ENCODE peak calls at places on chromosomes 3 and 15, in five cellular contexts. One of them, this sample, is unnamed.
A peak's percentile ranks its signal among the peaks of the same experiment; 100 is the strongest.

GRCh38 chr3:119912220-119912619 is 130.3 kb downstream of the NR1I2 start:
- DNase-seq in sigmoid colon: no peak
- DNase-seq in mucosa of descending colon: no peak
- DNase-seq in upper lobe of right lung: no peak
- DNase-seq in stomach: no peak
- DNase-seq in this sample: no peak

GRCh38 chr3:55750525-55750924 is 263.4 kb upstream of the WNT5A start:
- DNase-seq in sigmoid colon: no peak
- DNase-seq in mucosa of descending colon: peak; percentile 14
- DNase-seq in upper lobe of right lung: peak; percentile 82
- DNase-seq in stomach: no peak
- DNase-seq in this sample: no peak

GRCh38 chr15:65363766-65364165 is 14.0 kb downstream of the IGDCC3 start:
- DNase-seq in sigmoid colon: peak; percentile 33
- DNase-seq in mucosa of descending colon: no peak
- DNase-seq in upper lobe of right lung: peak; percentile 9
- DNase-seq in stomach: no peak
- DNase-seq in this sample: no peak

GRCh38 chr3:58013099-58013498 is 4.9 kb downstream of the FLNB start:
- DNase-seq in sigmoid colon: no peak
- DNase-seq in mucosa of descending colon: no peak
- DNase-seq in upper lobe of right lung: no peak
- DNase-seq in stomach: no peak
- DNase-seq in this sample: no peak

GRCh38 chr3:183513046-183513706 is 42.3 kb downstream of the KLHL6 start:
- DNase-seq in sigmoid colon: no peak
- DNase-seq in mucosa of descending colon: peak; percentile 32
- DNase-seq in upper lobe of right lung: no peak
- DNase-seq in stomach: no peak
- DNase-seq in this sample: no peak

GRCh38 chr3:128508852-128509251 is 15.9 kb upstream of the GATA2 start:
- DNase-seq in sigmoid colon: peak; percentile 42
- DNase-seq in mucosa of descending colon: no peak
- DNase-seq in upper lobe of right lung: no peak
- DNase-seq in stomach: no peak
- DNase-seq in this sample: no peak

GRCh38 chr15:100712226-100712625 is 109.8 kb downstream of the ASB7 start:
- DNase-seq in sigmoid colon: peak; percentile 86
- DNase-seq in mucosa of descending colon: peak; percentile 15
- DNase-seq in upper lobe of right lung: no peak
- DNase-seq in stomach: no peak
- DNase-seq in this sample: peak; percentile 53

GRCh38 chr15:42107483-42107882 is 13.1 kb upstream of the PLA2G4D start:
- DNase-seq in sigmoid colon: no peak
- DNase-seq in mucosa of descending colon: peak; percentile 96
- DNase-seq in upper lobe of right lung: no peak
- DNase-seq in stomach: peak; percentile 78
- DNase-seq in this sample: no peak

GRCh38 chr3:52090131-52090548 is 33.8 kb upstream of the DUSP7 start:
- DNase-seq in sigmoid colon: no peak
- DNase-seq in mucosa of descending colon: no peak
- DNase-seq in upper lobe of right lung: no peak
- DNase-seq in stomach: no peak
- DNase-seq in this sample: no peak

GRCh38 chr15:89492934-89493631 is 3.3 kb downstream of the RHCG start:
- DNase-seq in sigmoid colon: peak; percentile 50
- DNase-seq in mucosa of descending colon: no peak
- DNase-seq in upper lobe of right lung: no peak
- DNase-seq in stomach: no peak
- DNase-seq in this sample: no peak

GRCh38 chr15:87354661-87355410 is 901.7 kb downstream of the NTRK3 start:
- DNase-seq in sigmoid colon: no peak
- DNase-seq in mucosa of descending colon: no peak
- DNase-seq in upper lobe of right lung: no peak
- DNase-seq in stomach: no peak
- DNase-seq in this sample: no peak

GRCh38 chr15:65069779-65070546 is 2.2 kb upstream of the RASL12 start:
- DNase-seq in sigmoid colon: no peak
- DNase-seq in mucosa of descending colon: no peak
- DNase-seq in upper lobe of right lung: no peak
- DNase-seq in stomach: no peak
- DNase-seq in this sample: peak; percentile 36

GRCh38 chr15:52438047-52438446 is 90.6 kb downstream of the MYO5A start:
- DNase-seq in sigmoid colon: no peak
- DNase-seq in mucosa of descending colon: no peak
- DNase-seq in upper lobe of right lung: no peak
- DNase-seq in stomach: no peak
- DNase-seq in this sample: no peak

GRCh38 chr3:160150525-160150924 is 74.7 kb upstream of the C3orf80 start:
- DNase-seq in sigmoid colon: no peak
- DNase-seq in mucosa of descending colon: no peak
- DNase-seq in upper lobe of right lung: no peak
- DNase-seq in stomach: no peak
- DNase-seq in this sample: no peak

GRCh38 chr3:122890077-122890484 is 95.2 kb downstream of the SLC49A4 start:
- DNase-seq in sigmoid colon: peak; percentile 81
- DNase-seq in mucosa of descending colon: peak; percentile 23
- DNase-seq in upper lobe of right lung: no peak
- DNase-seq in stomach: no peak
- DNase-seq in this sample: peak; percentile 43

GRCh38 chr3:169295126-169295525 is 368.4 kb downstream of the MECOM start:
- DNase-seq in sigmoid colon: no peak
- DNase-seq in mucosa of descending colon: peak; percentile 63
- DNase-seq in upper lobe of right lung: no peak
- DNase-seq in stomach: no peak
- DNase-seq in this sample: no peak

GRCh38 chr15:48720646-48721045 is 75.1 kb upstream of the FBN1 start:
- DNase-seq in sigmoid colon: peak; percentile 62
- DNase-seq in mucosa of descending colon: no peak
- DNase-seq in upper lobe of right lung: no peak
- DNase-seq in stomach: no peak
- DNase-seq in this sample: no peak

GRCh38 chr3:34483290-34483887 is 685.0 kb downstream of the PDCD6IP start:
- DNase-seq in sigmoid colon: no peak
- DNase-seq in mucosa of descending colon: no peak
- DNase-seq in upper lobe of right lung: no peak
- DNase-seq in stomach: no peak
- DNase-seq in this sample: no peak

GRCh38 chr3:99720985-99721632 is 82.7 kb downstream of the COL8A1 start:
- DNase-seq in sigmoid colon: no peak
- DNase-seq in mucosa of descending colon: no peak
- DNase-seq in upper lobe of right lung: peak; percentile 77
- DNase-seq in stomach: no peak
- DNase-seq in this sample: peak; percentile 36

DNA sequence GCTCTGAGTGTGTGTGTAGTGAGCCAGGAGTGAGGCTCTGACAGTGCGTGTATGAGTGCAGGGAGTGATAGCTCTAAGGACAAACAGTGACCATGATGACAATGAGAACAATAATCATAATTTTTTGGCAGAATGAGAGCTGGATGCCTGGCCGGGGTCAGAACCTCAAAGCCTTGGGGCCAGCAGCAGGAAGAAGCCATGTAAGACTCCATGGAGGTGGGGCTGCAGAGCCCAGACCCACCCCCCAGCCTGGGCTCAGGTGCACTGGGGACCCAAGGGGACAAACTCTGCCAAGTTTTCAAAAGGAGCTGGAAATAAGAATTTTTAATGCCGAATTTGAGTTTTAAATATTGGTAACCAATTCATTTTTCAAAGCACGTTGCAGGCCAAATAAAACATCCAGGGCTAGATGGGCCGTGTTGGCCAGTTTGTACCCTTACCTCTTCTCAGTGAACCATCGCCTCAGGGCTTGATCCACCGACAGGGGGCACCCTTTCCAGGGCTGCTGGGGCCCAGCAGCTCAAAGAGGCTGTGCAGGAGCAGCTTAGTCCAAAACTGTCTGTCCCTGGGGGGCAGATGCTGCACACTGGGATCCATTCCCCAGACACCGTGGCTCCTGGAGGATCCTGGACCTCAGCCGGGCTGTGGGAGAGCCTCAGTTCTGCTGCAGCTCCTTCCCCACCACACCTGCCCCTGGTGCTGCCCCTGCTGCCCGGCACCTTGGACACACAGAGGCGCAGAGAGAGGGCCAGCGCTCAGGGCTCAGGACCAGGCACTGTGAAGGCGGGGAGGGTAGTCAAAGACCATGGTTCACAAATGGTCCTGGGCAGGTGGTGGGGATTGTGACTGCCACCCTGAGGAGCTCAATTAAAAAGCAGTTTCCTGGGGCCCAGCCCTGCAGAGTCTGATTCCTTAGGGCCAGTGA is 86.1 kb upstream of the PRR20G start:
- DNase-seq in sigmoid colon: no peak
- DNase-seq in mucosa of descending colon: peak; percentile 42
- DNase-seq in upper lobe of right lung: peak; percentile 66
- DNase-seq in stomach: peak; percentile 37
- DNase-seq in this sample: no peak
- TF ChIP-seq CTCF in sigmoid colon: no peak
- TF ChIP-seq CTCF in mucosa of descending colon: no peak
- TF ChIP-seq CTCF in upper lobe of right lung: peak; percentile 49
- TF ChIP-seq CTCF in stomach: peak; percentile 11
- TF ChIP-seq CTCF in this sample: peak; percentile 21

DNA sequence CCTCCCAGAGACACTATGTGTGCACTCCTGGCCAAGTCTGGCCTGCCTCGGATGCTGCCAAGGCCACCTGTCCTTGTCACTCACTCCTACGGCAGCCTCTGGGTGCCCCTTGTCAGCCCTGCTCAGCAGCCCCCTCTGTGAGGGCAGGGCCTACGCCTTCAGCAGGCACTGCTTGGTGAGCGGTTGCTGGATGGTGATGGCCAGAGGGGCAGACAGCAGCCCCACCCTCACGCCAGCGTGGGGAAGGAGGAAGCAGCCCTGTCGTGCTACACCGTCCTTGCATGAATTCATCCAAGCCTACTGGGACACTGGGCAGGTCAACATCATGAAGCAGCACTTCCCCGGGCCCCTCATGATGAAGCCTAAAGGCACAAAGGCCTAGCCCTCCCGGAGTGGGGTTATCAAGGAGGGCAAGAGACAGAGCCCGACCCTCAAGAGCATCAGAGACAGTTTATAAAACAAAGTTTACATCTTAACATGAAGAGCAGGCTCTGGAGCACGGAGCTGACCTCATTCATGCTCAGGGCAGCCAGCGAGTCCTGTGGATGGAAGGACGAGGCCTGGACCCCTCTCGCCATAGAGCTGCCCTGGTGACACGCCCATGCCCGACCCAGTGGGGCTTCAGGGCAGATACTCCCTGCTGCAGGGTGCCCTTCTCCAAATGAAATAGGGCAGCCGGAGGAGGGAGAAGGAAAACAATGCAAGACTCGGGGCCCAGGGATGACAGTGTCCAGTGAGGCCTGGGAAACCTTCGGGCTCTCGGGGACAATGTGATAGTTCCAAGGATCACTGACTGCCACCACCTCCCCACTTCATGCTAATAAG is 25.3 kb downstream of the CHDH start:
- DNase-seq in sigmoid colon: peak; percentile 50
- DNase-seq in mucosa of descending colon: no peak
- DNase-seq in upper lobe of right lung: peak; percentile 52
- DNase-seq in stomach: peak; percentile 21
- DNase-seq in this sample: no peak
- H3K36me3 ChIP-seq in sigmoid colon: no peaks in the 10 kb centered on the region
- H3K36me3 ChIP-seq in mucosa of descending colon: no peaks in the 10 kb centered on the region
- H3K36me3 ChIP-seq in upper lobe of right lung: peaks cover 17% of the 10 kb centered on the region
- H3K36me3 ChIP-seq in stomach: peaks cover 71% of the 10 kb centered on the region
- H3K36me3 ChIP-seq in this sample: no peaks in the 10 kb centered on the region

GRCh38 chr15:75694241-75695182 is 18.1 kb downstream of the CSPG4 start:
- DNase-seq in sigmoid colon: peak; percentile 96
- DNase-seq in mucosa of descending colon: peak; percentile 54
- DNase-seq in upper lobe of right lung: no peak
- DNase-seq in stomach: peak; percentile 67
- DNase-seq in this sample: peak; percentile 77
- TF ChIP-seq CTCF in sigmoid colon: peak; percentile 30
- TF ChIP-seq CTCF in mucosa of descending colon: no peak
- TF ChIP-seq CTCF in upper lobe of right lung: peak; percentile 32
- TF ChIP-seq CTCF in stomach: peak; percentile 31
- TF ChIP-seq CTCF in this sample: peak; percentile 43

GRCh38 chr15:63263519-63263918 is 13.9 kb upstream of the APH1B start:
- DNase-seq in sigmoid colon: no peak
- DNase-seq in mucosa of descending colon: no peak
- DNase-seq in upper lobe of right lung: no peak
- DNase-seq in stomach: no peak
- DNase-seq in this sample: no peak
- H3K36me3 ChIP-seq in sigmoid colon: peaks cover 7% of the 10 kb centered on the region
- H3K36me3 ChIP-seq in mucosa of descending colon: no peaks in the 10 kb centered on the region
- H3K36me3 ChIP-seq in upper lobe of right lung: peaks cover 60% of the 10 kb centered on the region
- H3K36me3 ChIP-seq in stomach: peaks cover 48% of the 10 kb centered on the region
- H3K36me3 ChIP-seq in this sample: no peaks in the 10 kb centered on the region

DNA sequence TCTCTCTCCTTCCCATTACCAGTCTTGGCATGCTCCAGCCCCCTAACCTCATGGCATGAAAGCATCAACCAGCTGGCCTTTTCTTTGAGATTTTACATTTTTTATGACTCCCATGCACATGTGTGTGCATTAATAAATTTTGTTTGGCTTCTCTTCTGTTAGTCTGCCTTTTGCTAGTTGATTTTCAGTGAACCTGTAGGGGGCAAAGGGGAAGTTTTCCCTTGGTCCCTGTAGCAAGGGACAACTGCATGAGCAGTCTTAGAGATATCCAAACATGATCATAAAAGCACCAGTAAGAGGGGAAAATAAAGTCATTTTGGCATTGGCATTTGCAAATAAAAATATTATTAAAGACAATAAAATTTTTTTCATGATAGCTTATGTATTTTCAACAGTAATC is 73.7 kb downstream of the OXSM start:
- DNase-seq in sigmoid colon: no peak
- DNase-seq in mucosa of descending colon: no peak
- DNase-seq in upper lobe of right lung: no peak
- DNase-seq in stomach: no peak
- DNase-seq in this sample: no peak
- TF ChIP-seq CTCF in sigmoid colon: no peak
- TF ChIP-seq CTCF in mucosa of descending colon: no peak
- TF ChIP-seq CTCF in upper lobe of right lung: no peak
- TF ChIP-seq CTCF in stomach: no peak
- TF ChIP-seq CTCF in this sample: no peak

GRCh38 chr15:40232625-40233070 is 6.2 kb upstream of the PAK6 start:
- DNase-seq in sigmoid colon: no peak
- DNase-seq in mucosa of descending colon: peak; percentile 41
- DNase-seq in upper lobe of right lung: no peak
- DNase-seq in stomach: no peak
- DNase-seq in this sample: no peak

GRCh38 chr15:40229316-40229715 is 9.5 kb upstream of the PAK6 start:
- DNase-seq in sigmoid colon: no peak
- DNase-seq in mucosa of descending colon: no peak
- DNase-seq in upper lobe of right lung: no peak
- DNase-seq in stomach: no peak
- DNase-seq in this sample: no peak

GRCh38 chr15:40229956-40230355 is 8.9 kb upstream of the PAK6 start:
- DNase-seq in sigmoid colon: no peak
- DNase-seq in mucosa of descending colon: no peak
- DNase-seq in upper lobe of right lung: no peak
- DNase-seq in stomach: no peak
- DNase-seq in this sample: no peak

GRCh38 chr15:40222146-40222545 is 16.7 kb upstream of the PAK6 start:
- DNase-seq in sigmoid colon: no peak
- DNase-seq in mucosa of descending colon: no peak
- DNase-seq in upper lobe of right lung: no peak
- DNase-seq in stomach: no peak
- DNase-seq in this sample: no peak

DNA sequence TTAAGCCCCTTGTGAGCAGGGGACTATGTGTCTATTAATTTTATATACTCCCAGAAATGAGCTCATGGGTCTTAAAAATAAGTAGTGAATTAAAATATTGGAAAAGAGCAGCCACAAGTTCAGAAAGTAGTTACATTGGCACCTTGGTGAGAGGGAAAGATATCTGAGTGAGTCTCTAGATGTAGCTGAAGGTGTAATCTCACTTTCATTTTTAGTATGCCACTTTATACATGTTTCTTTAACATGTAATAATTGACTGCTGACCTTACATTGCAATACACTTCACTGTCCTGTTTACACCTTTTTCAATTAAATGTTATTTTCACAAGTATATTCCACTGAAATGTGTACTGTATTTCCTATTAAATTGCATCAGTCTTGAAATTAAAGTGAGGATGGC is 12.1 kb upstream of the PAK6 start:
- DNase-seq in sigmoid colon: no peak
- DNase-seq in mucosa of descending colon: no peak
- DNase-seq in upper lobe of right lung: no peak
- DNase-seq in stomach: no peak
- DNase-seq in this sample: no peak
- H3K36me3 ChIP-seq in sigmoid colon: no peaks in the 10 kb centered on the region
- H3K36me3 ChIP-seq in mucosa of descending colon: no peaks in the 10 kb centered on the region
- H3K36me3 ChIP-seq in upper lobe of right lung: no peaks in the 10 kb centered on the region
- H3K36me3 ChIP-seq in stomach: no peaks in the 10 kb centered on the region
- H3K36me3 ChIP-seq in this sample: no peaks in the 10 kb centered on the region